ENCODE peak calls at places on chromosomes 1 and 21, in five cellular contexts. Z is H7; M is psoas muscle; S is CD4-positive, alpha-beta memory T cell; O is PC-3. Q is an unnamed sample.

GRCh38 chr1:229507951-229508822 is at the start of gene NUP133:
- DNase-seq in Z (peak; percentile 93), M (peak; percentile 100), S (peak; percentile 98), O (peak; percentile 99), Q (peak; percentile 99)

GRCh38 chr1:92747735-92748134 is 37.2 kb downstream of the EVI5 start:
- DNase-seq in Z (no peak), M (no peak), S (no peak), O (no peak), Q (no peak)

GRCh38 chr1:163768581-163768980 is 446.8 kb downstream of the NUF2 start:
- DNase-seq in Z (no peak), M (no peak), S (no peak), O (no peak), Q (no peak)

GRCh38 chr1:159756397-159756796 is 24.4 kb upstream of the DUSP23 start:
- DNase-seq in Z (no peak), M (no peak), S (no peak), O (no peak), Q (no peak)

GRCh38 chr1:6822530-6823359 is 37.5 kb downstream of the CAMTA1 start:
- DNase-seq in Z (no peak), M (no peak), S (no peak), O (no peak), Q (no peak)

GRCh38 chr1:67743072-67743725 is 58.2 kb downstream of the GADD45A start:
- DNase-seq in Z (no peak), M (no peak), S (no peak), O (no peak), Q (no peak)

GRCh38 chr1:226940806-226941067 is 643 bp downstream of the COQ8A start:
- DNase-seq in Z (no peak), M (no peak), S (no peak), O (no peak), Q (no peak)

GRCh38 chr1:168454211-168454815 is 89.5 kb downstream of the XCL2 start:
- DNase-seq in Z (no peak), M (no peak), S (no peak), O (peak; percentile 46), Q (no peak)

GRCh38 chr1:151993734-151994496 is at the start of gene S100A10:
- DNase-seq in Z (peak; percentile 85), M (peak; percentile 80), S (peak; percentile 87), O (peak; percentile 89), Q (peak; percentile 93)

GRCh38 chr1:3060112-3060511 is 8.9 kb upstream of the PRDM16 start:
- DNase-seq in Z (no peak), M (no peak), S (no peak), O (no peak), Q (no peak)

DNA sequence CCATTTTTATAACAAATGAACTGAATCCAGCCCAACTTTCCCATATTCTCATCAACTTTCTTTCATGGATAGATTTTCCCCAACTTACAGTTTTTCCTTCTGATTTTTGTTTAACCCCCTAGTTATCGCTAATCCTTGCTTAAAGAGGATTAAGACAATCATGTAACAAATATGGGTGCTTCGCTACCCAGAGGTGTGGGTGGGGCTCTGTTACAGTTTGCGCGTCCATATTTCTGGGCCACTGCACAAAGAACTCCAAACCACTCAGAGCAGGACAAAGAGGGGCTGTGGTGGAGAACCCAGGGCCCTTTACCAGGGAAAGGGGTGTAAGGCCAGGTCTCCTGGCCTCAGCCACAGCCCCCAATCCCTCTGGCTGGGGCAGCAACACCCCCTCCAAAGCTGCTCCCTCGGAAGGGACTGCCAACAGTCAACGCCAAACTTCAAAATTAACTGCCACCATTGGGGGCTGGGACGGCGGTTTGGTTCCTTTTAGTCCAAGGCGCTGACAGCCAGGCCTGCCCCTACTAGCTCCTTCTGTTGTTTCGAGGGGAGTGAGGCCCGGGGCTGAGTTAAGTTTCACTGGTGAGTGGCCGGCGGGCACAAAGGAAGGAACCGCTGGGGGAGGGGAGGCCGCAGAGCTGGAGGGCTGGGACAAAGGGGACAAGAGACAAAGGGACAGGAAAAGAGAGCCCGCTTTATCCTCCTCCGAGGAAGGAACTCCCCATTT is 27.9 kb downstream of the SSBP3 start:
- DNase-seq in Z (peak; percentile 83), M (no peak), S (no peak), O (no peak), Q (no peak)
- H3K4me3 ChIP-seq in Z (no peak overlapping the region), M (no peak overlapping the region), S (no peak overlapping the region), O (no peak overlapping the region), Q (no peak overlapping the region)

GRCh38 chr1:178862416-178862815 is 8.5 kb downstream of the ANGPTL1 start:
- DNase-seq in Z (no peak), M (no peak), S (no peak), O (no peak), Q (no peak)
- H3K27me3 ChIP-seq in Z (no peaks in the 10 kb centered on the region), M (no peaks in the 10 kb centered on the region), S (no peaks in the 10 kb centered on the region), O (no peaks in the 10 kb centered on the region), Q (no peaks in the 10 kb centered on the region)

DNA sequence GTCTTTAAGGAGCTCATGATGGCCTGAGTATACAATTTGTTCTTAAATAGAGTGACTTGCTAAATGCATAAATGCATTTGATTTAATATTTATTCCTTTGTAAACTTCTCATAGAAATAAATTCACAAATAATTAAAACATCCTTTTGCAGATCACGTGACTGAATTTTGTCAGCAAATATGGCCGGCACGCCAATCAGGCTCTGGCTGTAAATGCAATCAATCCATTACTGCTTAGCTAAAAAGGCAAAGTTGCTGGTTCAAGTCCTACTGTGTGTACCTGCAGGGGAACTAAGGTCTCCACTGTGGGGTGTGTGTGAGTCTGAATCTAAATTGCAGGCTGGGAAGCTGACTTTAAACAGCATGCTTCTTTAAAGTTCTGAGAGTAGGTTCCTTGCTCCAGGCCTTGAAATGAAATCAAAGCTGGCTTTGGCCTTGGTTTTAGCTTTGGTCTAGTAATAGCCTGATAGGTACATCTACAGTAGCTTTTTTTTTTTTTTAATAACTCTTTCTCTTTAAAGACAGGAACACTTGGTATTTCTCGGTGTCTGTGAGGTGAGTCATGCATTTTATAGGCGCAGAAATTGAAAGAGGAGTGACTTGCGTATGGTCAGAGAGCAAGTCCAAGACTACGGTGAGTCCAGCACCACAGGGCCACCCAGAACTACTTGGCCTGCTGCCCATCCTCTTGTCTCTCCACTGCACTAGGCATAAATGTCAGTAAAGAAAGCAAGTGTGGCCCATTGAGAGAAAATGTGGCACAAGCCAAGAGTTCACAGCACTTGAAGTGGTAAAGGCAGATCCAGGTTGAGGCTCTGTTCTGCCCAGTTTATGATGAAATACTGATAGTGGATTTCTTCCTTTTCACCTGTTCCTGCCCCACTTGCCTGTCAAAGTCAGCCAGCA is 36.2 kb upstream of the LYST start:
- DNase-seq in Z (no peak), M (no peak), S (no peak), O (peak; percentile 90), Q (peak; percentile 86)
- H3K4me3 ChIP-seq in Z (no peak overlapping the region), M (no peak overlapping the region), S (no peak overlapping the region), O (no peak overlapping the region), Q (no peak overlapping the region)

GRCh38 chr1:198246331-198246730 is 89.5 kb downstream of the NEK7 start:
- DNase-seq in Z (peak; percentile 5), M (no peak), S (no peak), O (no peak), Q (no peak)
- H3K27me3 ChIP-seq in Z (no peaks in the 10 kb centered on the region), M (no peaks in the 10 kb centered on the region), S (no peaks in the 10 kb centered on the region), O (no peaks in the 10 kb centered on the region), Q (no peaks in the 10 kb centered on the region)

DNA sequence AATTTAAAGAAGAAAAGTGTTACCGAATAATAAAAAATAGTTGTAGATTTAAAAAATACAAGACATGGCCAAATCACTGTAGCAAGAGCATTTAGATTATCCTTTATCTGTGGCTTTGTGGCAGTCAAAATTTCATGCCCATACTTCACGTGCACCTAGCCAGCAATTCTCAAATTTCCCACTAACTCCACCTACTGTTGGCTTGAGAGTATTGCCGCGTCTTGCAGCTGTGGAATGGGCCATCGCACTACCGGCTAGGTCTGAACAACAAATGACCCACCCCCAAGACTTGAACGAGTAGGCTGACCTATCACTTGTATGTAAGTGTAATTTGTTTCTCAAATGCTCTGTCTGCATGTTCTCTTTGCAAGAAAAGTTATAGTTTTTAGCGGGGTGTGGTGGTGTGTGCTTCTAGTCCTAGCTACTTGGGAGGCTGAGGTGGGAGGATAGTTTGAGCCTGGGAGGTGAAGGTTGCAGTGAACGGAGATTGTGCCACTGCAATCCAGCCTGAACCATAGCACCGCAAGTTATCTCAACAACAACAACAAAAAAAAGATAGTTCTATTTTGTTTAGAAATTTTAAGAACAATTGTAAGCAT is 4.1 kb downstream of the KRTAP13-4 start:
- DNase-seq in Z (peak; percentile 47), M (no peak), S (no peak), O (peak; percentile 78), Q (peak; percentile 9)
- H3K4me3 ChIP-seq in Z (no peak overlapping the region), M (no peak overlapping the region), S (no peak overlapping the region), O (no peak overlapping the region), Q (no peak overlapping the region)

GRCh38 chr1:58905126-58905490 is 121.3 kb upstream of the JUN start:
- DNase-seq in Z (no peak), M (no peak), S (no peak), O (no peak), Q (no peak)
- H3K27me3 ChIP-seq in Z (peaks cover 2% of the 10 kb centered on the region), M (no peaks in the 10 kb centered on the region), S (no peaks in the 10 kb centered on the region), O (no peaks in the 10 kb centered on the region), Q (no peaks in the 10 kb centered on the region)

GRCh38 chr21:36491191-36491916 is 11.4 kb upstream of the CLDN14 start:
- DNase-seq in Z (no peak), M (no peak), S (no peak), O (no peak), Q (no peak)
- H3K4me3 ChIP-seq in Z (no peak overlapping the region), M (no peak overlapping the region), S (no peak overlapping the region), O (no peak overlapping the region), Q (no peak overlapping the region)

GRCh38 chr1:44409741-44410140 is 4.7 kb downstream of the RNF220 start:
- DNase-seq in Z (no peak), M (no peak), S (no peak), O (no peak), Q (no peak)
- H3K27me3 ChIP-seq in Z (peaks cover 81% of the 10 kb centered on the region), M (peaks cover 47% of the 10 kb centered on the region), S (peaks cover 73% of the 10 kb centered on the region), O (peaks cover 16% of the 10 kb centered on the region), Q (no peaks in the 10 kb centered on the region)

GRCh38 chr1:220997791-220998190 is 118.5 kb downstream of the HLX start:
- DNase-seq in Z (no peak), M (no peak), S (no peak), O (no peak), Q (no peak)
- H3K4me3 ChIP-seq in Z (no peak overlapping the region), M (no peak overlapping the region), S (no peak overlapping the region), O (no peak overlapping the region), Q (no peak overlapping the region)

GRCh38 chr21:45574691-45575090 is 32.5 kb upstream of the SLC19A1 start:
- DNase-seq in Z (peak; percentile 51), M (no peak), S (no peak), O (no peak), Q (no peak)
- H3K27me3 ChIP-seq in Z (no peaks in the 10 kb centered on the region), M (peaks cover 5% of the 10 kb centered on the region), S (no peaks in the 10 kb centered on the region), O (peaks cover 21% of the 10 kb centered on the region), Q (no peaks in the 10 kb centered on the region)